ENCODE peak calls at places on chromosomes 1 and 21, in five cellular contexts. G, Y, T, N and S are unnamed samples.

GRCh38 chr1:186479162-186479561 is 18.2 kb upstream of the PDC start:
- DNase-seq in G (no peak), Y (no peak), T (no peak), N (no peak), S (no peak)

GRCh38 chr1:52141513-52142219 is at the start of gene ZFYVE9:
- DNase-seq in G (peak), Y (peak), T (no peak), N (peak), S (peak)

GRCh38 chr21:15065381-15066230 is 806 bp upstream of the NRIP1 start:
- DNase-seq in G (peak), Y (peak), T (no peak), N (peak), S (peak)

GRCh38 chr1:71269823-71270222 is 189.0 kb upstream of the ZRANB2 start:
- DNase-seq in G (no peak), Y (no peak), T (no peak), N (no peak), S (no peak)

GRCh38 chr21:42595281-42596187 is 57.9 kb upstream of the PDE9A start:
- DNase-seq in G (no peak), Y (no peak), T (no peak), N (no peak), S (no peak)

GRCh38 chr1:228058981-228059535 is 23.4 kb upstream of the ARF1 start:
- DNase-seq in G (no peak), Y (peak), T (no peak), N (no peak), S (peak)

GRCh38 chr1:210626341-210626740 is 297.6 kb downstream of the HHAT start:
- DNase-seq in G (no peak), Y (no peak), T (no peak), N (no peak), S (no peak)

GRCh38 chr1:103171041-103171590 is 62.8 kb upstream of the COL11A1 start:
- DNase-seq in G (no peak), Y (no peak), T (no peak), N (no peak), S (no peak)

GRCh38 chr1:151584278-151584677 is 27.6 kb upstream of the SNX27 start:
- DNase-seq in G (no peak), Y (no peak), T (no peak), N (no peak), S (no peak)

GRCh38 chr1:86714561-86715244 is 10.3 kb downstream of the SH3GLB1 start:
- DNase-seq in G (no peak), Y (no peak), T (no peak), N (no peak), S (no peak)

GRCh38 chr1:94797286-94797685 is 22.9 kb upstream of the SLC44A3 start:
- DNase-seq in G (no peak), Y (no peak), T (no peak), N (no peak), S (no peak)

GRCh38 chr1:33045814-33046213 is 9.1 kb upstream of the AK2 start:
- DNase-seq in G (no peak), Y (no peak), T (no peak), N (no peak), S (no peak)

GRCh38 chr21:43345746-43346409 is 81.1 kb downstream of the SIK1 start:
- DNase-seq in G (no peak), Y (no peak), T (no peak), N (no peak), S (no peak)

GRCh38 chr1:15106608-15107007 is 46.9 kb upstream of the TMEM51 start:
- DNase-seq in G (no peak), Y (no peak), T (no peak), N (no peak), S (no peak)

GRCh38 chr1:84632975-84633427 is 57.3 kb downstream of the SSX2IP start:
- DNase-seq in G (no peak), Y (no peak), T (peak), N (no peak), S (no peak)

GRCh38 chr1:69982992-69983391 is 222.4 kb downstream of the LRRC40 start:
- DNase-seq in G (no peak), Y (no peak), T (peak), N (no peak), S (no peak)
- TF ChIP-seq POLR2AphosphoS5 in G (no peak), Y (no peak), T (no peak), N (no peak), S (no peak)

DNA sequence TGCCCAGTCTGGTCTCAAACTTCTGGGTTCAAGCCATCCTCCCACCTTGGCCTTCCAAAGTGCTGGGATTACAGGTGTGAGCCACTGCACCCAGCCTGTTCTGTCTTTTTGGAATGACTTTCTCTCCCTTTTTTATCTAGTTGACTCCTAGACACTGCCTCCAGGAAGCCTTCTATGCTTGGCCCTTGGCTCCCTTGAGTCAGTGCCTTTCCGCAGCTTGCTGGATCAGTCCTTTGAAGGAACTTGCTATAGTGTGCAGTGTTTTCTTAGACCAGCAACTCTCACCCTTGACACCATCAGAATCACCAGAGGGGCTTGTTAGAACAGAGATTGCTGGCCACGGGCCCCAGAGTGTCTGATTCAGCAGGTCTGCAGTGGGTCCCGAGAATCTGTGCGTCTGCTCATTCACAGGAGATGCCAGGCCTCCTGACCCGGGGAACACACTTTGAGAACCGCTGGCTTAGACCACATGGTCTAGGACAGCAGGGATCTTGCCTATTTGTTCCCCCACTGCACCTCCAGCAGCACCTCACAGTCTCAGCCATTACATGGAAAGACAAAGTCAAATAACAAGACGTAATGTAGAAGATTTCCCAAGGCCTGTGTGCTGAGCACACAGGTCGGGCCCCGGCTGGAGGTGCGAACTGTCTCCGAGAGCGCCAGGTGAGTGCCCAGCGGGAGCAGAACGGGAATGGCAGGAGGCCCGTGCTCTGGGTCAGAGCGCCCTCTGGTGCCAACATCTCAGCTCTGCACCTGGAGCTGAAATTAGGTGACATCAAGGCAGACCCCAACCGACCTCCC is 27.4 kb upstream of the CTPS1 start:
- DNase-seq in G (peak), Y (peak), T (peak), N (peak), S (peak)
- TF ChIP-seq POLR2AphosphoS5 in G (no peak), Y (no peak), T (no peak), N (no peak), S (no peak)

DNA sequence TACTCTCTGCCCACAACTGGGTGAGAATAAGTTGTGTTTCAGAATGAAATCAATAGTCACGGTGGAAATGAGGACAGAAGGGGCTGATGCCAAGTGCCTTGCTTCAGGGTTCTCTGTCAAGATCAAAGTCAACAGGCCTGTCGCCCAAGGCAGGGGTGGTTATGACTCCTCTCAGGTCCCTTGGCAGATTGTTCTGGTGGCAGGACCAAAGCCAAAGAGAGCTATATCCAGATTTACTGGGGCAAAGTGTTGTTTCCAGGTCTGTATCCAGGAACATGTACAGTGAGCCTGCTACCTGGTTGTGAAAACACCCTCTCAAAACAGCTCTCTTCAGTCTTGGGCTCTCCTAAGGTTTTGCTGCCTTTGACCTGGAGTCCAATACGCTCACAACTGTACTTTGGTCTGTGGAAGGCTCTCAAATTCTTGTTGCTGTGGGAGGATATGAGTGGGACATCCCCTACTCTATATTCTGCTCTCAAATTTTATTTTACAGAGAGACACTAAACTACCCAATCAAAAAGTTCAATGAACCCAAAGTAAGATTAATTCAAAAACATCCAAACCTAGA is 175.1 kb upstream of the ETV3 start:
- DNase-seq in G (no peak), Y (no peak), T (no peak), N (no peak), S (no peak)
- TF ChIP-seq POLR2AphosphoS5 in G (no peak), Y (no peak), T (no peak), N (no peak), S (no peak)

DNA sequence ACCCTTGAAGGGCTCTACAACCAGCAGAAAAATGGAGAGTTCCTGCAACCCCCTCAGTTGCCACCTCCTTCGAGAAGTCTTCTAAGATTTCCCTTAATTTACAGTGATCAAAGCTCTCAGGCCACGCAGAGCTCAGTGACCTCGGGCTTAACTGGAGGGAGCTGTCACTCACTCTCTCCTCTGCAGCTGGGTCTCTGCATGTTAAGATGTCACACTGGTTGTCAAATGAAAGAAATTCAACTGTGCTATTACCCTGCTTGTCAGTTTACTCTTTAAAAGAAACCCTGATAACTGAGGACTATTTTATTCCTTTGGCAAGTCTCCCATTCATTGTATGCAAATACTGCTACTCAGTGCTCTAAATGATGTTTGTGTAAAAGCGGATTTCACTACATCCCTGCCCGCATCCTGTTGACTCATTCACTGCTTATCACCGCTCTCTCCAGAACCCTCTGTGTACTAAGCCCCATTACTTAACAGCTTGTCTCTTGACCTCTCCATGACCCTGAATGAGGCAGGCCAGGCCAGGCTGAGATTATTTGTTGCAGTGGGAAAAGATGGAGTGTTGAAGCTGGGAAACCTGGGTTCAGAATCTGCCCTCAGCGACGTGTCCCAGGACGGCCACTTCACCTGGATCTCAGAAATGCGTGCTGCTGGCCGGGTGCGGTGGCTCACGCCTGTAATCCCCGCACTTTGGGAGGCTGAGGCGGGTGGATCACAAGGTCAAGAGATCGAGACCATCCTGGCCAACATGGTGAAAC is 13.7 kb downstream of the DHRS3 start:
- DNase-seq in G (no peak), Y (no peak), T (peak), N (no peak), S (no peak)
- TF ChIP-seq POLR2AphosphoS5 in G (peak), Y (no peak), T (peak), N (peak), S (no peak)

GRCh38 chr1:161379071-161379470 is 11.4 kb upstream of the CFAP126 start:
- DNase-seq in G (no peak), Y (peak), T (no peak), N (no peak), S (no peak)

GRCh38 chr1:161378014-161378413 is 10.3 kb upstream of the CFAP126 start:
- DNase-seq in G (no peak), Y (no peak), T (no peak), N (no peak), S (no peak)

GRCh38 chr1:161381707-161382106 is 14.0 kb upstream of the CFAP126 start:
- DNase-seq in G (no peak), Y (no peak), T (no peak), N (no peak), S (no peak)

GRCh38 chr1:161382214-161383019 is 14.7 kb upstream of the CFAP126 start:
- DNase-seq in G (no peak), Y (peak), T (peak), N (no peak), S (no peak)
- TF ChIP-seq POLR2AphosphoS5 in G (peak), Y (no peak), T (no peak), N (peak), S (no peak)

GRCh38 chr1:235885654-235886238 is 19.0 kb upstream of the LYST start:
- DNase-seq in G (no peak), Y (no peak), T (no peak), N (no peak), S (no peak)

GRCh38 chr1:235887676-235888075 is 21.0 kb upstream of the LYST start:
- DNase-seq in G (no peak), Y (no peak), T (no peak), N (no peak), S (no peak)

GRCh38 chr1:235882816-235883215 is 16.1 kb upstream of the LYST start:
- DNase-seq in G (no peak), Y (no peak), T (no peak), N (no peak), S (peak)

GRCh38 chr1:235881930-235882700 is 15.4 kb upstream of the LYST start:
- DNase-seq in G (no peak), Y (no peak), T (no peak), N (no peak), S (no peak)

GRCh38 chr1:235883261-235883927 is 16.7 kb upstream of the LYST start:
- DNase-seq in G (peak), Y (no peak), T (no peak), N (peak), S (peak)
- TF ChIP-seq POLR2AphosphoS5 in G (peak), Y (no peak), T (no peak), N (peak), S (peak)

GRCh38 chr1:208158640-208159541 is 85.3 kb downstream of the PLXNA2 start:
- DNase-seq in G (peak), Y (peak), T (no peak), N (no peak), S (no peak)
- TF ChIP-seq POLR2AphosphoS5 in G (no peak), Y (no peak), T (no peak), N (no peak), S (no peak)